ENCODE peak calls at places on chromosomes 4 and X, in six cellular contexts. K is HCT116, Y is HepG2, F is K562, U is NT2/D1, D is H1. C is an unnamed sample.
A peak's percentile ranks its signal among the peaks of the same experiment; 100 is the strongest.

GRCh38 chr4:110663738-110664444 is 41.0 kb upstream of the PITX2 start:
- DNase-seq in K (no peak), Y (no peak), F (no peak), U (no peak), D (no peak), C (no peak)

GRCh38 chr4:21888195-21888976 is 60.2 kb downstream of the KCNIP4 start:
- DNase-seq in K (no peak), Y (no peak), F (no peak), U (no peak), D (no peak), C (no peak)

GRCh38 chrX:20378291-20378920 is 111.7 kb upstream of the RPS6KA3 start:
- DNase-seq in K (no peak), Y (no peak), F (no peak), U (no peak), D (no peak), C (peak; percentile 12)

GRCh38 chr4:3656441-3657376 is 109.5 kb upstream of the ADRA2C start:
- DNase-seq in K (no peak), Y (no peak), F (no peak), U (no peak), D (no peak), C (no peak)

GRCh38 chrX:71606536-71607216 is 11.6 kb downstream of the CXCR3 start:
- DNase-seq in K (no peak), Y (no peak), F (no peak), U (no peak), D (no peak), C (no peak)

GRCh38 chr4:177016541-177017141 is 223.9 kb upstream of the VEGFC start:
- DNase-seq in K (no peak), Y (no peak), F (no peak), U (no peak), D (no peak), C (no peak)

GRCh38 chr4:590313-590841 is 14.3 kb upstream of the TMEM271 start:
- DNase-seq in K (no peak), Y (no peak), F (no peak), U (no peak), D (no peak), C (no peak)

GRCh38 chrX:151323054-151323453 is 74.0 kb upstream of the VMA21 start:
- DNase-seq in K (no peak), Y (no peak), F (no peak), U (no peak), D (no peak), C (no peak)

GRCh38 chrX:112670964-112671363 is 8.8 kb downstream of the LHFPL1 start:
- DNase-seq in K (no peak), Y (no peak), F (no peak), U (no peak), D (no peak), C (no peak)

GRCh38 chr4:154858166-154858565 is 77.1 kb downstream of the RBM46 start:
- DNase-seq in K (no peak), Y (no peak), F (no peak), U (no peak), D (no peak), C (no peak)

GRCh38 chrX:24838624-24839023 is 144.9 kb downstream of the POLA1 start:
- DNase-seq in K (no peak), Y (no peak), F (no peak), U (no peak), D (no peak), C (peak; percentile 1)

GRCh38 chr4:51932684-51933083 is 87.5 kb downstream of the LRRC66 start:
- DNase-seq in K (no peak), Y (no peak), F (no peak), U (no peak), D (no peak), C (no peak)

GRCh38 chr4:167102475-167102874 is 131.8 kb downstream of the SPOCK3 start:
- DNase-seq in K (no peak), Y (no peak), F (no peak), U (no peak), D (no peak), C (no peak)

GRCh38 chrX:40521868-40522450 is 58.8 kb upstream of the ATP6AP2 start:
- DNase-seq in K (no peak), Y (no peak), F (no peak), U (no peak), D (no peak), C (no peak)

GRCh38 chr4:139786494-139787354 is 121.1 kb downstream of the MGST2 start:
- DNase-seq in K (no peak), Y (no peak), F (no peak), U (no peak), D (no peak), C (no peak)

GRCh38 chr4:185039508-185040273 is 21.4 kb downstream of the HELT start:
- DNase-seq in K (peak; percentile 62), Y (peak; percentile 30), F (peak; percentile 75), U (no peak), D (no peak), C (peak; percentile 23)

GRCh38 chr4:87734936-87735335 is 64.4 kb upstream of the IBSP start:
- DNase-seq in K (no peak), Y (no peak), F (no peak), U (no peak), D (no peak), C (no peak)

GRCh38 chrX:104281564-104281963 is 26.8 kb upstream of the ESX1 start:
- DNase-seq in K (no peak), Y (no peak), F (no peak), U (no peak), D (no peak), C (no peak)

GRCh38 chrX:107628662-107629532 is 587 bp downstream of the PRPS1 start:
- DNase-seq in K (no peak), Y (peak; percentile 25), F (peak; percentile 50), U (no peak), D (no peak), C (no peak)

GRCh38 chrX:150536455-150537116 is 31.8 kb upstream of the MTM1 start:
- DNase-seq in K (peak; percentile 3), Y (no peak), F (peak; percentile 16), U (no peak), D (no peak), C (no peak)

GRCh38 chrX:19332983-19333382 is 10.7 kb upstream of the PDHA1 start:
- DNase-seq in K (no peak), Y (no peak), F (no peak), U (peak; percentile 33), D (no peak), C (no peak)

GRCh38 chr4:2241003-2241402 is 918 bp downstream of the HAUS3 start:
- DNase-seq in K (no peak), Y (no peak), F (no peak), U (no peak), D (no peak), C (no peak)

GRCh38 chr4:29770627-29771026 is 949.5 kb upstream of the PCDH7 start:
- DNase-seq in K (peak; percentile 10), Y (no peak), F (no peak), U (no peak), D (no peak), C (no peak)

GRCh38 chr4:125741825-125742452 is 427.2 kb downstream of the FAT4 start:
- DNase-seq in K (no peak), Y (peak; percentile 1), F (no peak), U (no peak), D (no peak), C (no peak)

GRCh38 chr4:145847764-145848163 is 90.9 kb downstream of the ZNF827 start:
- DNase-seq in K (no peak), Y (no peak), F (no peak), U (no peak), D (no peak), C (no peak)

GRCh38 chr4:147492761-147493160 is 11.9 kb downstream of the EDNRA start:
- DNase-seq in K (no peak), Y (no peak), F (no peak), U (no peak), D (no peak), C (peak; percentile 27)

DNA sequence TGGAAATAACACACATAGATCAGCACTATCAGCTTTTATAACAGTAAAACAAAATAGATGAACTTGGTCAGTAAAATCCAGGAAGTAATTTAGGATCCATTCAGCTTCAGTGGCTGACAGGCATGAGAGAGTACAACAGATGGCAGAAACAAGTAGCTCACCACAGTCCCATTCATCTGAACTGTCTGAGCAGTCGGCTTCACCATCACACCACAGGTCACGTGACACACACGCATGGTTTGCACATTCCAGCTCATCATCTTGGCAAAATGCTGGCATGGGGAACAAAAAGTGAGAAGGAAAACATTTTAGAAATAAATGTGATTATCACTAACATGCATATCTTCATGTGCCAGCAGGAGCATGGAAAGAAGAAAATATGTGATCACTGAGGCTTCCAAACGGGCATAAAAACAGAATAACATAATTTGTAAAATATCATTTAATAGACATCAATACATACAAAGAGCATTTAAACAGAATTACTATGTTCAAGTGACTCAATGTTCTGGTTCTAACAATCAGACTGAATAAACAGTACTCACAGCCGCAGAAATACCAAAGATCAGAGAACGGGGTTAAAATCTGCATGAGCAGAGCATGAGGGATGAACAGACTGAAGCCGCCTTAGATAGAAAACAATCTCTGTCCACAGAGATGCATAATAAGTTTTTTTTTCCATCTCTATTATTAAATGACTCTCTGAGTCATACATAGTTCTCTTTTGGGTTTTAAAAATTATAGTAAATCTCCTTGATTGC is 158.1 kb downstream of the ATP10D start:
- DNase-seq in K (no peak), Y (no peak), F (no peak), U (no peak), D (no peak), C (no peak)
- TF ChIP-seq ZNF274 in K (no peak), Y (no peak), F (no peak), U (no peak), D (no peak), C (no peak)

DNA sequence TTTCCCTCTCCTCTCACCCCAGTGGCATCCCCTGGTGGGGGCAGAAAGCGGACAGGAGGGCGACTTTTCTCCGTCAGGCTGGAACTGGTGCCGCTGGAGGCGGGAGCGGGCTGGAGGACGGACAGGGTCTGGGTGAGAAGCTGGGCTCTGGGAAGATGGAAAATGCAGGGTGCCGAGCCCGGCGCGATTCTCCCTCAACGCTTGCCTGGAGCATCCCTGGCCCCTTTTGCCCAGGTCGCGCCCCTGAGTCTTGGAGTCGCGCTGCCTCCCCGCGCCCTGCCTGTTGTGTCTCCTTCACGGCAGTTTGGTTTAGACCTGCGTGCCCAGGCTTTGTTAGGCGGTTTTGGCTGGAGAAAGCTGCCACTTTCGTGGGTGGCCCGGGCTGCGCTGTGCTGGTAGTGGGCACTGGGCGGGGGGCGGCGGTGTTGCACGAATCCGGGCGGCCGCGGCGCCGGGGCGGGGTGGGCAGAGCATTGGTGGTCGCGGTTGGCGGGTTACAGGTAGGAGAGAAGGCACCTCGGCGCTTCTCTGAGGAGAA is 2.0 kb downstream of the ADGRL3 start:
- DNase-seq in K (no peak), Y (no peak), F (no peak), U (no peak), D (no peak), C (no peak)
- TF ChIP-seq ZNF274 in K (no peak), Y (no peak), F (no peak), U (no peak), D (no peak), C (no peak)

GRCh38 chr4:168632246-168632832 is 135.5 kb downstream of the PALLD start:
- DNase-seq in K (no peak), Y (no peak), F (no peak), U (no peak), D (no peak), C (no peak)
- TF ChIP-seq ZNF274 in K (no peak), Y (no peak), F (no peak), U (no peak), D (no peak), C (no peak)

DNA sequence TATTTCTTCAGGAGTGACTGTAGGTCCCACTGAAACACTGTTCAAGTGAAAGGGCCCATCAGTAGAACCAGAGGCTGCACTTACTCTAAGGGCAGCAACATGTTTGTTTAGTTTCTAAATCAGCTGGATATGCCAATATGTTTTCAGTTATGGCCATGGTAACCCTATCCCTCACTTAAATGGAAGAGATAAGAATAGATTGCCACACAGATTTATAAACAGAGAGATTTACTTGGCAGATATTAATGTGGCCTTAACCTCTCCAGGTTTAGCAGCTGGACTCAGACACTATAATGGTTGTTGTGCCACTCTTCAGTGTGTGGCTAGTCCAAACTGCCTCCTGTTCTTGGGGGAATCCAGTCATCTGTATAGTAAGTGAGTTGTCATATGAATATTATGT is 354.1 kb downstream of the TEX13C start:
- DNase-seq in K (no peak), Y (no peak), F (no peak), U (no peak), D (no peak), C (no peak)
- TF ChIP-seq ZNF274 in K (no peak), Y (no peak), F (no peak), U (no peak), D (no peak), C (no peak)